ENCODE peak calls at places on chromosomes 2 and 18, in four cellular contexts. Q is Kasumi-1; A is naive thymus-derived CD8-positive, alpha-beta T cell; L is tibial artery. O is an unnamed sample.

GRCh38 chr2:17827306-17827705 is 11.0 kb downstream of the MSGN1 start:
- DNase-seq in L (no peak), Q (no peak), A (no peak), O (no peak)

GRCh38 chr18:76958692-76959341 is 136.5 kb downstream of the ZNF236 start:
- DNase-seq in L (no peak), Q (no peak), A (no peak), O (no peak)

GRCh38 chr2:71070294-71071025 is 2.0 kb downstream of the NAGK start:
- DNase-seq in Q (peak; percentile 71), L (no peak), A (no peak), O (no peak)

GRCh38 chr2:159044804-159045286 is 76.4 kb downstream of the TANC1 start:
- DNase-seq in A (no peak), Q (no peak), L (no peak), O (no peak)

GRCh38 chr2:242038928-242039341 is 169.4 kb downstream of the RTP5 start:
- DNase-seq in L (no peak), Q (no peak), A (no peak), O (no peak)

GRCh38 chr2:221304916-221305315 is 267.2 kb downstream of the EPHA4 start:
- DNase-seq in Q (no peak), A (no peak), L (no peak), O (no peak)

GRCh38 chr18:67117804-67118203 is 398.7 kb downstream of the DSEL start:
- DNase-seq in A (no peak), L (no peak), Q (no peak), O (no peak)

GRCh38 chr2:39649491-39649890 is 16.2 kb upstream of the TMEM178A start:
- DNase-seq in Q (no peak), L (no peak), A (no peak), O (no peak)

GRCh38 chr2:94995516-94995915 is 30.0 kb upstream of the MAL start:
- DNase-seq in A (no peak), Q (no peak), L (no peak), O (no peak)

GRCh38 chr2:74226648-74227213 is 28.3 kb downstream of the MTHFD2 start:
- DNase-seq in Q (no peak), A (no peak), L (peak; percentile 75), O (peak; percentile 82)